ENCODE peak calls at places on chromosomes 11 and 22, in eight cellular contexts. O, P, T, U, N, X, B and S are unnamed samples.

GRCh38 chr11:86632499-86633269 is 39.7 kb downstream of the ME3 start:
- DNase-seq in N (peak), U (peak), X (peak), T (peak), O (no peak), P (no peak), B (no peak), S (no peak)

GRCh38 chr22:26406118-26406517 is 22.9 kb upstream of the ASPHD2 start:
- DNase-seq in U (peak), O (no peak), B (no peak), X (no peak), T (no peak), P (no peak), N (peak), S (no peak)

GRCh38 chr11:130145975-130146776 is 13.4 kb upstream of the ST14 start:
- DNase-seq in N (no peak), T (peak), X (peak), O (no peak), B (no peak), U (no peak), P (no peak), S (no peak)

GRCh38 chr22:27405672-27406388 is 395.7 kb downstream of the MN1 start:
- DNase-seq in B (no peak), O (peak), U (peak), X (peak), P (no peak), T (peak), N (peak), S (peak)

GRCh38 chr11:61417670-61418069 is 12.1 kb downstream of the CPSF7 start:
- DNase-seq in N (no peak), T (no peak), U (peak), O (no peak), X (no peak), B (no peak), P (no peak), S (no peak)

GRCh38 chr11:88098289-88098688 is 77.0 kb downstream of the RAB38 start:
- DNase-seq in T (no peak), O (no peak), U (no peak), X (no peak), B (no peak), P (no peak), N (no peak), S (no peak)

GRCh38 chr11:61091373-61092279 is 10.7 kb upstream of the CD5 start:
- DNase-seq in N (no peak), X (no peak), P (no peak), T (no peak), O (no peak), U (peak), B (no peak), S (no peak)

GRCh38 chr22:27755521-27756211 is 45.9 kb downstream of the MN1 start:
- DNase-seq in X (no peak), P (peak), B (no peak), O (no peak), U (no peak), T (no peak), N (no peak), S (no peak)

GRCh38 chr11:121523581-121524232 is 70.9 kb upstream of the SORL1-AS1 start:
- DNase-seq in T (no peak), N (no peak), B (no peak), O (peak), P (peak), X (no peak), U (no peak), S (no peak)

GRCh38 chr11:126466288-126467045 is 111.0 kb downstream of the ST3GAL4 start:
- DNase-seq in O (no peak), B (no peak), X (no peak), T (no peak), N (no peak), P (peak), U (no peak), S (no peak)

GRCh38 chr22:35229865-35230264 is 27.4 kb upstream of the HMGXB4 start:
- DNase-seq in T (no peak), U (no peak), B (no peak), O (no peak), N (peak), P (no peak), X (no peak), S (no peak)

GRCh38 chr11:86383314-86383713 is 8.6 kb downstream of the CCDC81 start:
- DNase-seq in O (no peak), P (no peak), X (no peak), N (no peak), U (no peak), B (no peak), T (no peak), S (no peak)

GRCh38 chr22:45496451-45496941 is 6.2 kb upstream of the FBLN1 start:
- DNase-seq in U (no peak), N (no peak), P (no peak), X (no peak), B (no peak), O (no peak), T (no peak), S (no peak)

GRCh38 chr11:15967966-15968365 is 388.4 kb downstream of the SOX6 start:
- DNase-seq in U (peak), T (no peak), B (no peak), O (no peak), X (no peak), P (no peak), N (no peak), S (no peak)

GRCh38 chr11:6132431-6132830 is 24.9 kb downstream of the OR56B4 start:
- DNase-seq in X (no peak), O (no peak), N (no peak), B (no peak), T (no peak), U (no peak), P (no peak), S (no peak)

GRCh38 chr22:37746366-37747089 is 49.7 kb downstream of the TRIOBP start:
- DNase-seq in T (no peak), N (no peak), B (no peak), U (no peak), X (no peak), P (peak), O (no peak), S (peak)

GRCh38 chr22:39013923-39014722 is at the start of gene APOBEC3C:
- DNase-seq in T (peak), O (peak), X (peak), U (peak), N (peak), P (peak), B (peak), S (peak)

GRCh38 chr22:39428597-39429071 is 28.2 kb upstream of the MGAT3 start:
- DNase-seq in O (no peak), N (no peak), U (no peak), P (no peak), B (no peak), T (no peak), X (no peak), S (no peak)

GRCh38 chr11:40384991-40385390 is 1074.5 kb downstream of the LRRC4C start:
- DNase-seq in X (no peak), N (no peak), O (no peak), P (no peak), B (no peak), T (no peak), U (peak), S (no peak)

GRCh38 chr11:103586756-103587155 is 449.7 kb upstream of the DDI1 start:
- DNase-seq in N (no peak), O (no peak), U (peak), X (no peak), P (no peak), B (no peak), T (no peak), S (no peak)

GRCh38 chr11:33701302-33701701 is 676 bp upstream of the C11orf91 start:
- DNase-seq in P (no peak), U (peak), O (no peak), T (no peak), X (no peak), B (no peak), N (no peak), S (no peak)

GRCh38 chr22:37808294-37808657 is 542 bp downstream of the GCAT start:
- DNase-seq in N (no peak), P (no peak), U (peak), B (no peak), X (no peak), T (no peak), O (no peak), S (no peak)

GRCh38 chr11:69210660-69211035 is 54.9 kb downstream of the SMIM38 start:
- DNase-seq in X (no peak), B (no peak), P (no peak), T (no peak), N (no peak), U (no peak), O (no peak), S (no peak)

GRCh38 chr11:85694385-85694980 is 8.5 kb upstream of the CCDC89 start:
- DNase-seq in X (peak), N (peak), O (no peak), T (peak), U (peak), P (no peak), B (no peak), S (no peak)

GRCh38 chr11:70381872-70382842 is 16.2 kb upstream of the CTTN start:
- DNase-seq in U (peak), P (no peak), T (no peak), X (peak), B (no peak), O (no peak), N (peak), S (no peak)

GRCh38 chr11:67452141-67452952 is at the start of gene GPR152:
- DNase-seq in B (no peak), T (no peak), O (no peak), U (no peak), X (no peak), P (peak), N (no peak), S (no peak)

GRCh38 chr22:28711820-28712777 is 29.5 kb downstream of the CHEK2 start:
- DNase-seq in O (no peak), T (no peak), U (peak), B (no peak), N (no peak), P (no peak), X (peak), S (no peak)

GRCh38 chr11:116707250-116707649 is 65.5 kb downstream of the BUD13 start:
- DNase-seq in B (no peak), O (no peak), U (no peak), N (no peak), P (peak), T (no peak), X (no peak), S (no peak)
- TF ChIP-seq POLR2A in B (no peak), O (no peak), U (no peak), N (no peak), P (no peak), T (no peak), X (no peak), S (no peak)

GRCh38 chr11:1572200-1573076 is at the start of gene DUSP8:
- DNase-seq in N (peak), X (peak), T (peak), B (no peak), U (peak), P (peak), O (peak), S (peak)
- TF ChIP-seq POLR2A in N (no peak), X (no peak), T (no peak), B (no peak), U (peak), P (peak), O (peak), S (no peak)

GRCh38 chr11:65386307-65387081 is at the start of gene FRMD8:
- DNase-seq in T (peak), X (peak), U (peak), O (peak), B (peak), N (peak), P (peak), S (peak)
- TF ChIP-seq POLR2A in T (no peak), X (peak), U (peak), O (peak), B (peak), N (peak), P (peak), S (peak)

GRCh38 chr11:119030329-119031047 is at the start of gene SLC37A4:
- DNase-seq in X (peak), B (peak), T (peak), P (peak), N (peak), O (peak), U (peak), S (peak)
- TF ChIP-seq POLR2A in X (peak), B (peak), T (peak), P (peak), N (peak), O (peak), U (no peak), S (peak)

DNA sequence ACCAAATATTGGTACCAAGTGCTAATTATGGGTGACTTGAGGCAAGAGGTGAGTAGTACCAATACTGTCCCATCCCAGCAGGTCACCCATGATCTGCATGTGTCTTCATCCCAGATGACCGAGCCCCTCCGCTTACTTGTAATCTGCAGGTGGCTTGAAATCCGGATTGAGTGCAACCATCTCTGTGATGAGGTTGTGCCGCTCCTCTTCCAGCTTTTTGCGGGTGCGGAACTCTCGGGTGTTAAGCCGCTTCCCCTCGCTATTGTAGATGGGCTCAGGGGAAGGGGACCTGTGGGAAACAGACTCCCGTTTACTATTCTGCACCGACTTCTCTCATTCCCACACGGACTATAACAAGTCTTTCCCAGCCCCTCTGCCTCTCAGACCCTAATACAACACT is 8.2 kb downstream of the SF1 start:
- DNase-seq in P (no peak), O (no peak), B (no peak), X (no peak), T (no peak), N (no peak), U (no peak), S (no peak)
- TF ChIP-seq POLR2A in P (no peak), O (no peak), B (no peak), X (no peak), T (no peak), N (peak), U (no peak), S (no peak)

GRCh38 chr11:114159320-114159719 is 99.8 kb downstream of the ZBTB16 start:
- DNase-seq in P (no peak), O (no peak), X (no peak), T (no peak), N (no peak), B (no peak), U (no peak), S (no peak)
- TF ChIP-seq POLR2A in P (no peak), O (no peak), X (no peak), T (no peak), N (no peak), B (no peak), U (no peak), S (no peak)

GRCh38 chr11:63672156-63672463 is 934 bp upstream of the ATL3 start:
- DNase-seq in X (no peak), N (no peak), P (no peak), O (no peak), B (no peak), T (no peak), U (no peak), S (no peak)

GRCh38 chr11:63670077-63670737 is 969 bp downstream of the ATL3 start:
- DNase-seq in B (no peak), U (peak), P (no peak), T (no peak), O (no peak), X (no peak), N (no peak), S (no peak)

GRCh38 chr11:63672934-63673539 is 1.9 kb upstream of the ATL3 start:
- DNase-seq in X (no peak), N (no peak), P (no peak), B (no peak), T (no peak), O (no peak), U (no peak), S (no peak)

GRCh38 chr11:63670738-63671321 is 346 bp downstream of the ATL3 start:
- DNase-seq in U (no peak), N (peak), X (peak), O (peak), T (no peak), B (no peak), P (peak), S (no peak)

DNA sequence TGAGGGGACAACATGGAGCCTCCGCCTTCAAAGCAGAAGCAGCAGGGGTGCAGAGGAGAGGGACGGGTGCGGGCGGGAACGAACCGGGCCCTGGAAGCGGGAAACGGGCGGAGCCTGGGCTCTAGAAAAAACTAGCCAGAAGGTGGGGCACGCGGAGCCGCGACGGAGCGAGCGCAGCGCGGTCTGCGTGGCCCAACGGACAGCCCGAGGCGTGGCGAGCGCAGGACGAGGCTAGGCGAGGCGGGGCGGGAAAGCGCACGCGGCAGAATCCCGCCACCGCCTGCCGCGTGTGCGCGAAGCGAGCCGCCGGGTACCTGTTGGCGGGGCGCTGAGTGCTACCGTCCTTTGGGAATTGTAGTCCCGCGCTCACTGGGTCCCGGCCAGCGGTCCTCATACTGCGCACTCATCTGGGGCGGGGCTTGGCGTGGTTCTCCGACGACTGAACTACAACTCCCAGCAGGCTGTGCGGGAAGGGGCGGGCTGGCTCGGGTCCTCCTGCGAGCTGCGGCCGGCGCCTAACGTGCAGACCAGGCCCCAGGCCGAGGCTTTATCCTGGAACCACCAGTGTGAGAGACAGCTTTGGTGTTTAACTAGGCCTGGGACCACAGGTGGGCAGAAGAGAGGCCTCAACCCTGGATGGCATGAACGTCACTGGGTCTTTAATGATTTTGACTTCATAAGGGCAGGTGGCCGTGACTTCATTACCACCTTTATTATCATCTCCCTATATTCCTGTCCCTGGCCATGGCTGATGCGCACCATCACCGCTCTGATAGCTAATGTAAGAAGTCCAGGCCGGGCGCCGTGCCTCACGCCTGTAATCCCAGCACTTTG is at the start of gene ATL3:
- DNase-seq in X (peak), T (peak), N (peak), B (peak), P (peak), U (peak), O (peak), S (peak)
- TF ChIP-seq POLR2A in X (peak), T (no peak), N (peak), B (no peak), P (peak), U (no peak), O (peak), S (no peak)

GRCh38 chr11:47186937-47187681 is 875 bp upstream of the PACSIN3 start:
- DNase-seq in X (no peak), U (peak), B (no peak), N (peak), T (no peak), O (no peak), P (peak), S (peak)
- TF ChIP-seq POLR2A in X (no peak), U (no peak), B (no peak), N (no peak), T (peak), O (no peak), P (peak), S (no peak)

DNA sequence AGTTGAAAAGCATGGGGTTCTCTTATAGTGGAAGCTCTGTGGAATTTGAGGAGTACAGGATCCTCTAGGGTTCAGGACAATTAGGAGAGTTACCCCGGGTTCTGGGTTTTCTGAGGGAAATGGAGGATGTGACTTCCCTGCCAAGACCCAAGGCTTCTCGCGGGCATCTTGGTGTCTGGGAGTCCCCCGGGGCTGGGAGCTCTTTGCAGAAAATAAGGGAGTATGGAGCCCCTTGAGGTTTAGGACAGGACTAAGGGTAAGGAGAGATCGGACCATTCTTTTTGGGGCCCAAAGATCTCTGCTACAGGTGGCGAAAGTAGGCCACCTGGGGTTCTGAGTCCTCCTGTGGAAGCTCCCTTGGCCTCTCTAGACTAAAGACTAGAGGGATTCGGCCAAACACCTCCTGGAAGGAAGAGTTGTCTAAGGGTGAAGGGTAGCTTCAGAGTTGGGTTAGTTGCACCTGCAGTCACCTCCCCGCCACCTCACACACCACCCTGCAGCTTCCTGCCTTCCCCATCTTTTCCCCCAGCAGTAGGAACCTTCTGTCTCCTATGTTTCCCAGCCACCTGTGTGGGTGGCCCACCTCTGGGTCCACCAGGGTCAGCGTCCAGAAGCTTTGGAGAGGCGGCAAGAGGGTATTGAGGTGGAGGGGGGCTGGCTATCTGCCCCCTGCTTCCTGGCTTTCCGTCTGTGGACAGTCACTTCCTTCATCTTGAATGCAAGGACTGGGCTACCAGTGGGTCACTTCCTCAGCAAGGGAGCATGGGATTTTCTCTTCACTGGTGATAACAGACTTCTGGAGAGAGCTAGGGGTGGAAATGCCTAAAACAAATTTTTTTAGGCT is 907 bp downstream of the LIMK2 start:
- DNase-seq in U (no peak), T (no peak), O (no peak), B (no peak), P (no peak), N (no peak), X (no peak), S (no peak)
- TF ChIP-seq POLR2A in U (no peak), T (no peak), O (no peak), B (no peak), P (peak), N (no peak), X (no peak), S (no peak)

GRCh38 chr11:32531528-32531927 is 52.1 kb upstream of the EIF3M start:
- DNase-seq in U (peak), B (no peak), O (no peak), N (no peak), P (no peak), T (no peak), X (no peak), S (no peak)
- TF ChIP-seq POLR2A in U (no peak), B (no peak), O (no peak), N (no peak), P (no peak), T (no peak), X (no peak), S (no peak)